ENCODE peak calls at places on chromosomes 3 and 15, in five cellular contexts. J is IMR-90, L is astrocyte, N is HCT116, C is neural progenitor cell. A is an unnamed sample.

GRCh38 chr15:42921049-42921731 is 612 bp upstream of the TTBK2 start:
- DNase-seq in L (peak), J (peak), C (peak), N (no peak), A (no peak)

GRCh38 chr3:131020122-131020693 is 6.4 kb downstream of the ASTE1 start:
- DNase-seq in C (peak), L (no peak), N (no peak), J (no peak), A (no peak)

GRCh38 chr3:125148836-125149235 is 63.7 kb downstream of the SLC12A8 start:
- DNase-seq in J (peak), N (no peak), L (peak), C (no peak), A (peak)

GRCh38 chr15:69042531-69042930 is 28.0 kb downstream of the NOX5 start:
- DNase-seq in L (no peak), J (no peak), N (no peak), C (no peak), A (no peak)

GRCh38 chr15:54605556-54605955 is 591.2 kb downstream of the RSL24D1 start:
- DNase-seq in L (no peak), C (no peak), J (no peak), N (no peak), A (no peak)

GRCh38 chr3:64148955-64149653 is 76.2 kb downstream of the PRICKLE2 start:
- DNase-seq in N (no peak), J (no peak), C (no peak), L (no peak), A (no peak)

GRCh38 chr3:60079076-60079475 is 1029.3 kb upstream of the CFAP20DC start:
- DNase-seq in N (no peak), J (no peak), L (no peak), C (peak), A (no peak)

GRCh38 chr3:154786724-154787123 is 293.4 kb upstream of the MME start:
- DNase-seq in J (peak), C (no peak), N (no peak), L (no peak), A (no peak)

GRCh38 chr15:36491912-36492311 is 87.5 kb upstream of the CDIN1 start:
- DNase-seq in L (no peak), C (no peak), J (no peak), N (no peak), A (no peak)

GRCh38 chr3:172131746-172132145 is 92.4 kb downstream of the FNDC3B start:
- DNase-seq in J (no peak), N (no peak), C (no peak), L (no peak), A (no peak)

GRCh38 chr3:172128852-172129251 is 89.5 kb downstream of the FNDC3B start:
- DNase-seq in C (no peak), N (no peak), J (no peak), L (no peak), A (no peak)

GRCh38 chr3:172129534-172129867 is 90.1 kb downstream of the FNDC3B start:
- DNase-seq in C (no peak), N (no peak), L (no peak), J (no peak), A (peak)

GRCh38 chr3:172127929-172128580 is 88.7 kb downstream of the FNDC3B start:
- DNase-seq in N (no peak), J (no peak), L (no peak), C (no peak), A (no peak)

DNA sequence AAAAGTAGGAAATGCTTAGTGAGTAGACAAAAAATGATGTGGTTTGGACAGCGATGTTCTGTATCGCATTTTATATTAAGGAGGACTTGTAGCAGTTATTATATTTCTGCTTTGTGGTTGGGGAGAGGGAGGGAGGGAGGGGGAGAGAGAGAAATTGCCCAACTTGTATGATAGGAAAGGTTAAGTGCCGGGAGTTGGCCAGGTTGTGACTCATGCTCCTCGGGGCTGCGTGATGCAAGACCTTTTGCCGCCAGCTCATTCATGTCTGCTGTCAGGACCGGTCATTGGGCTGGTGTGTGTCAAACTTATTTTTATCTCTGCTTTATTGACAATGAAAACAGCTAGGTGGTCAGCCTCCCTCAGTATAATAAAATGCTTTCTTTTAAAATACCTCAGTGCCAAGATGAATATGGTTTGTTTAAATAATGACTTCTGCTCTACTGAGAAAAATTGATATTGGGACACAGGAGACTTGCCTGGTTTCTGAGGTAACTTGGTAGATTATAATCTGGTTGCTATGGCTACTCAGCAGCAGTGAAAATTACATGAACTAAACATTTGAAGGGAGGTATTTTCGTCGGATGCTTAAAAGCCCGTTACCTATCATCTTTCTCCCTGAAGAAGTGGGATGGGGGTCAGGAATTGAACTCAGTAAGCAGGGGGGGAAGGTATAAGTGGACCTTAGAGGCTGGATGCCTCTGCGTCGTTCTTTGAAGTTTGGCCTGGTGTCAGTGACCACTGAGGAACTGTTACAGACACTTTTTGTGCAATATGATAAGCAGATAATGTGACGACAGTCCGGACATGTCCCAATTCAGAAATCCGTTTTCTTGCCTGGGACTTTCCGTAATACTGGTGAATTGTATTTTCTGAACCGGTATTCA is 90.7 kb downstream of the FNDC3B start:
- DNase-seq in J (peak), C (no peak), L (peak), N (peak), A (peak)
- H2AFZ ChIP-seq in J (no peak), C (no peak), L (no peak), N (no peak), A (no peak)

GRCh38 chr15:31258260-31258659 is 68.4 kb upstream of the KLF13 start:
- DNase-seq in C (no peak), N (no peak), L (no peak), J (no peak), A (peak)
- TF ChIP-seq CTCF in C (no peak), N (no peak), L (no peak), J (no peak), A (no peak)

DNA sequence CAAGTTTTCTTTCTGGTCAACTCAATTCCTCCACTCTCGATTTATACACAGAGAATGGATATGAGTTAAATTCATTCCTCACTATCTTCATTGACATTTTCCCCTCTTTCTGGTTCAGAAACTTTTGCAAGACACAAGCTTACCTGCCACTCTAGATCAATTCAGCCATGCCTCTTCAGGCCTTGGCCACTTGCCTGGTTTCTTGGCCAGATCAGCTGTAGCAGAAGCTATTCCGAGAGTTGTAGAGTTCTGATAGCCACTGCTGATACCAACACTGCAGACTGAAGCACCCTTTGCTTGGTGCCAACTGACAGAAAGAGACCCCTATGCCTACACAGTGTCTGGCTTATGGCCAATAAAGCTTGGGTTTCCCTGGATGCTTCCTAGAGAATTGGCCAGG is 521.4 kb downstream of the EPHA3 start:
- DNase-seq in L (no peak), C (no peak), N (no peak), J (no peak), A (no peak)
- H2AFZ ChIP-seq in L (no peak), C (no peak), N (no peak), J (no peak), A (no peak)

DNA sequence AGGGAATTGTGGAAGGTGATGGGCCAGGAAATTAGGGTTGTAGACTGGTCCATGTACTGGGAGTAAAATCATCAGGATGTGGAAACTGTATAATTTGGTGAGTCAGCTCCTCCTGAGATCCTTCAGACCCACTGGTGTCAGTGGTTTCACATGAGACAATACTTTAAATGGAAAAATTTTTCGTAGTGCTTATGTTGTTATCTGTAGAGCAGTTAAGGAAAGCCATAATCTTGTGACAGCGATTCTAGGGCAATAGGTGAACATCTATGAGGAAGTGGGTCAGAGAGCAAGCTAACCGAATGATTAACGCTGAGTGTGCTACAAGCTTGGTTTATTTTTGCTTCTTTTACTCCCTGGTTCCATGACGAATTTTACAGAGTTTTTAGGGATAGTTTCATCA is 200.6 kb downstream of the CADM2 start:
- DNase-seq in J (no peak), C (no peak), N (no peak), L (peak), A (no peak)
- TF ChIP-seq CTCF in J (no peak), C (no peak), N (no peak), L (no peak), A (no peak)

GRCh38 chr3:138124689-138125420 is 7.3 kb downstream of the A4GNT start:
- DNase-seq in J (peak), C (no peak), N (no peak), L (peak), A (peak)
- H2AFZ ChIP-seq in J (peak), C (no peak), N (no peak), L (no peak), A (no peak)

DNA sequence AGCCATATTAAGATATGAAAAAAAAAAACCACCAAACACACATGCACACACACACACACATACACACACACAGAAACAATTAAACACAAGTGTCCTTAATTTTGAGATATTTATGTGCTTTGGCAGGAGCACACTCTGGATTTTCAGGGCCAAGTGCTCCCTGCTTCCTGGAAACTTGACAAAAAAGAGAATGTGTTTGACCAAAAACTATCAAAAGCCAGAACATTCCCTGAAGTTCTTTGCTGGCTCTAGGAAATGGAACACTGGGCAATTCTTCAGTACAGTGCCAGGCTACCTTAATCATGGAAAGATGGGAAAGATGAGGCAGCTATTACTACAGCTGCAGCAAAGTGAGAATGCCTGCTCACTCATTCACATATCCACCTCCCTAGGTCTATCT is 44.6 kb downstream of the P3H2 start:
- DNase-seq in J (peak), C (no peak), L (peak), N (no peak), A (no peak)
- TF ChIP-seq CTCF in J (no peak), C (no peak), L (no peak), N (no peak), A (no peak)

GRCh38 chr3:46096336-46096735 is 69.1 kb upstream of the XCR1 start:
- DNase-seq in C (no peak), N (no peak), J (no peak), L (peak), A (peak)
- H2AFZ ChIP-seq in C (no peak), N (no peak), J (no peak), L (no peak), A (no peak)

GRCh38 chr3:160685144-160685766 is 8.3 kb downstream of the ARL14 start:
- DNase-seq in N (no peak), L (no peak), J (peak), C (no peak), A (no peak)
- TF ChIP-seq CTCF in N (no peak), L (peak), J (peak), C (peak), A (peak)